ENCODE peak calls at places on chromosomes 7 and 10, in ten cellular contexts. One of them, this sample, is unnamed.

GRCh38 chr7:112452102-112452888 is 2.0 kb downstream of the IFRD1 start:
- DNase-seq in tibial nerve: peak
- DNase-seq in ovary: peak
- DNase-seq in HCT116: no peak
- DNase-seq in uterus: peak
- DNase-seq in GM12892: peak
- DNase-seq in GM12878: no peak
- DNase-seq in endothelial cell of umbilical vein: peak
- DNase-seq in erythroblast: peak
- DNase-seq in body of pancreas: peak
- DNase-seq in this sample: no peak

GRCh38 chr7:151432658-151433521 is 7.1 kb downstream of the CRYGN start:
- DNase-seq in tibial nerve: no peak
- DNase-seq in ovary: peak
- DNase-seq in HCT116: no peak
- DNase-seq in uterus: no peak
- DNase-seq in GM12892: peak
- DNase-seq in GM12878: peak
- DNase-seq in endothelial cell of umbilical vein: no peak
- DNase-seq in erythroblast: no peak
- DNase-seq in body of pancreas: no peak
- DNase-seq in this sample: no peak

GRCh38 chr10:75209325-75210192 is 1.0 kb upstream of the VDAC2 start:
- DNase-seq in tibial nerve: peak
- DNase-seq in ovary: peak
- DNase-seq in HCT116: no peak
- DNase-seq in uterus: peak
- DNase-seq in GM12892: peak
- DNase-seq in GM12878: peak
- DNase-seq in endothelial cell of umbilical vein: peak
- DNase-seq in erythroblast: peak
- DNase-seq in body of pancreas: peak
- DNase-seq in this sample: peak

GRCh38 chr10:106360870-106361269 is 803.6 kb downstream of the SORCS1 start:
- DNase-seq in tibial nerve: peak
- DNase-seq in ovary: no peak
- DNase-seq in HCT116: no peak
- DNase-seq in uterus: no peak
- DNase-seq in GM12892: no peak
- DNase-seq in GM12878: no peak
- DNase-seq in endothelial cell of umbilical vein: no peak
- DNase-seq in erythroblast: no peak
- DNase-seq in body of pancreas: no peak
- DNase-seq in this sample: no peak

GRCh38 chr10:105288613-105289012 is 647.5 kb downstream of the SORCS3 start:
- DNase-seq in tibial nerve: no peak
- DNase-seq in ovary: no peak
- DNase-seq in HCT116: no peak
- DNase-seq in uterus: no peak
- DNase-seq in GM12892: no peak
- DNase-seq in GM12878: no peak
- DNase-seq in endothelial cell of umbilical vein: no peak
- DNase-seq in erythroblast: no peak
- DNase-seq in body of pancreas: no peak
- DNase-seq in this sample: no peak

GRCh38 chr10:76278811-76279460 is 847.5 kb downstream of the LRMDA start:
- DNase-seq in tibial nerve: no peak
- DNase-seq in ovary: no peak
- DNase-seq in HCT116: no peak
- DNase-seq in uterus: no peak
- DNase-seq in GM12892: no peak
- DNase-seq in GM12878: no peak
- DNase-seq in endothelial cell of umbilical vein: no peak
- DNase-seq in erythroblast: no peak
- DNase-seq in body of pancreas: no peak
- DNase-seq in this sample: no peak

GRCh38 chr10:53899463-53899862 is 901.6 kb downstream of the PCDH15 start:
- DNase-seq in tibial nerve: no peak
- DNase-seq in ovary: no peak
- DNase-seq in HCT116: no peak
- DNase-seq in uterus: no peak
- DNase-seq in GM12892: no peak
- DNase-seq in GM12878: no peak
- DNase-seq in endothelial cell of umbilical vein: no peak
- DNase-seq in erythroblast: no peak
- DNase-seq in body of pancreas: no peak
- DNase-seq in this sample: no peak

GRCh38 chr10:24255907-24256306 is 47.0 kb downstream of the KIAA1217 start:
- DNase-seq in tibial nerve: no peak
- DNase-seq in ovary: peak
- DNase-seq in HCT116: no peak
- DNase-seq in uterus: no peak
- DNase-seq in GM12892: no peak
- DNase-seq in GM12878: no peak
- DNase-seq in endothelial cell of umbilical vein: no peak
- DNase-seq in erythroblast: no peak
- DNase-seq in body of pancreas: no peak
- DNase-seq in this sample: no peak

GRCh38 chr7:27166475-27167169 is 1.3 kb upstream of the HOXA9 start:
- DNase-seq in tibial nerve: no peak
- DNase-seq in ovary: no peak
- DNase-seq in HCT116: no peak
- DNase-seq in uterus: no peak
- DNase-seq in GM12892: no peak
- DNase-seq in GM12878: no peak
- DNase-seq in endothelial cell of umbilical vein: no peak
- DNase-seq in erythroblast: no peak
- DNase-seq in body of pancreas: no peak
- DNase-seq in this sample: no peak

GRCh38 chr7:27167170-27167505 is 1.8 kb upstream of the HOXA9 start:
- DNase-seq in tibial nerve: no peak
- DNase-seq in ovary: no peak
- DNase-seq in HCT116: no peak
- DNase-seq in uterus: no peak
- DNase-seq in GM12892: no peak
- DNase-seq in GM12878: no peak
- DNase-seq in endothelial cell of umbilical vein: no peak
- DNase-seq in erythroblast: no peak
- DNase-seq in body of pancreas: no peak
- DNase-seq in this sample: no peak

GRCh38 chr7:27164381-27165088 is 802 bp downstream of the HOXA9 start:
- DNase-seq in tibial nerve: no peak
- DNase-seq in ovary: no peak
- DNase-seq in HCT116: no peak
- DNase-seq in uterus: no peak
- DNase-seq in GM12892: no peak
- DNase-seq in GM12878: no peak
- DNase-seq in endothelial cell of umbilical vein: no peak
- DNase-seq in erythroblast: no peak
- DNase-seq in body of pancreas: no peak
- DNase-seq in this sample: no peak

GRCh38 chr7:27165089-27165654 is at the start of gene HOXA9:
- DNase-seq in tibial nerve: peak
- DNase-seq in ovary: no peak
- DNase-seq in HCT116: peak
- DNase-seq in uterus: peak
- DNase-seq in GM12892: no peak
- DNase-seq in GM12878: no peak
- DNase-seq in endothelial cell of umbilical vein: peak
- DNase-seq in erythroblast: peak
- DNase-seq in body of pancreas: peak
- DNase-seq in this sample: no peak

DNA sequence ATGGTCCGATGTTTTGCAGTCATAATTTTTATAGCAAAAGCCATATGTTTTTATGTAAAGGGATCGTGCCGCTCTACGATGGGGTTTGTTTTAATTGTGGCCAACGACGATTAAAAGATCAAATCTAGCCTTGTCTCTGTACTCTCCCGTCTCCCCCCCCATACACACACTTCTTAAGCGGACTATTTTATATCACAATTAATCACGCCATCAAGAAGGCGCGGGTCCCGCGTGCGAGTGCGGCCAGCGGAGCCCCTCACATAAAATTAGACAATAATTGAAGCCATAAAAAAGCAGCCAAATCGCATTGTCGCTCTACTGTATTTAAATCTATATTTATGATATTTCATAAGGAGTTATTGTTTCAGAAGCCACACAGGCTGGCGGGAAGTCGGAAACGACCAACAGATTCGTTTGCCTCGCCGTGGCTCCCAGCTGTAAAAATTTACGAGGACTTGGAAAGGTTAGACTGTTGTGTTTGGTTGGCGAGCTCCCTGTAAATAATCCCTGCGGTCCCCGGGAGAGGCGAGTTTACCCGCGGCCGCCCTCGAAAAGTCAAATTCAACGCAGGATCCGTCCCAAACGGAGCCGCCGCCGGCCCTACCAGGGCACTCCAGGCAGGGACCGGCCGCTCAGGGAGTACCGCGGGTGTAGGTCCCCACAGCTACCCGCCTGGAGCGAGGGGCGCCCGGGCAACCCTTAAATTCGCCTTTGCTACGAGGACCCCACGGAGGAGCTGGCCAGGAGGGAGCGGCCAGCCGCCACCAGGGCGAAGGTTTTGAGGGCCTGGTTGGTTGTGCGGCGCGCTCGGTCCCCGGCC is 528 bp upstream of the HOXA9 start:
- DNase-seq in tibial nerve: peak
- DNase-seq in ovary: no peak
- DNase-seq in HCT116: no peak
- DNase-seq in uterus: peak
- DNase-seq in GM12892: no peak
- DNase-seq in GM12878: no peak
- DNase-seq in endothelial cell of umbilical vein: no peak
- DNase-seq in erythroblast: no peak
- DNase-seq in body of pancreas: no peak
- DNase-seq in this sample: no peak
- TF ChIP-seq POLR2A in tibial nerve: no peak
- TF ChIP-seq POLR2A in ovary: no peak
- TF ChIP-seq POLR2A in HCT116: no peak
- TF ChIP-seq POLR2A in uterus: no peak
- TF ChIP-seq POLR2A in GM12892: no peak
- TF ChIP-seq POLR2A in GM12878: no peak
- TF ChIP-seq POLR2A in endothelial cell of umbilical vein: no peak
- TF ChIP-seq POLR2A in erythroblast: no peak
- TF ChIP-seq POLR2A in body of pancreas: no peak
- TF ChIP-seq POLR2A in this sample: no peak

GRCh38 chr10:78223088-78223487 is 189.4 kb downstream of the RPS24 start:
- DNase-seq in tibial nerve: no peak
- DNase-seq in ovary: no peak
- DNase-seq in HCT116: no peak
- DNase-seq in uterus: no peak
- DNase-seq in GM12892: no peak
- DNase-seq in GM12878: no peak
- DNase-seq in endothelial cell of umbilical vein: no peak
- DNase-seq in erythroblast: no peak
- DNase-seq in body of pancreas: no peak
- DNase-seq in this sample: no peak

GRCh38 chr10:78224602-78225001 is 190.9 kb downstream of the RPS24 start:
- DNase-seq in tibial nerve: no peak
- DNase-seq in ovary: no peak
- DNase-seq in HCT116: no peak
- DNase-seq in uterus: no peak
- DNase-seq in GM12892: no peak
- DNase-seq in GM12878: no peak
- DNase-seq in endothelial cell of umbilical vein: no peak
- DNase-seq in erythroblast: no peak
- DNase-seq in body of pancreas: no peak
- DNase-seq in this sample: peak

GRCh38 chr10:78222096-78222790 is 188.6 kb downstream of the RPS24 start:
- DNase-seq in tibial nerve: no peak
- DNase-seq in ovary: no peak
- DNase-seq in HCT116: no peak
- DNase-seq in uterus: no peak
- DNase-seq in GM12892: no peak
- DNase-seq in GM12878: no peak
- DNase-seq in endothelial cell of umbilical vein: no peak
- DNase-seq in erythroblast: no peak
- DNase-seq in body of pancreas: no peak
- DNase-seq in this sample: no peak

GRCh38 chr10:78218833-78219490 is 185.3 kb downstream of the RPS24 start:
- DNase-seq in tibial nerve: no peak
- DNase-seq in ovary: no peak
- DNase-seq in HCT116: no peak
- DNase-seq in uterus: no peak
- DNase-seq in GM12892: no peak
- DNase-seq in GM12878: no peak
- DNase-seq in endothelial cell of umbilical vein: no peak
- DNase-seq in erythroblast: no peak
- DNase-seq in body of pancreas: no peak
- DNase-seq in this sample: no peak

DNA sequence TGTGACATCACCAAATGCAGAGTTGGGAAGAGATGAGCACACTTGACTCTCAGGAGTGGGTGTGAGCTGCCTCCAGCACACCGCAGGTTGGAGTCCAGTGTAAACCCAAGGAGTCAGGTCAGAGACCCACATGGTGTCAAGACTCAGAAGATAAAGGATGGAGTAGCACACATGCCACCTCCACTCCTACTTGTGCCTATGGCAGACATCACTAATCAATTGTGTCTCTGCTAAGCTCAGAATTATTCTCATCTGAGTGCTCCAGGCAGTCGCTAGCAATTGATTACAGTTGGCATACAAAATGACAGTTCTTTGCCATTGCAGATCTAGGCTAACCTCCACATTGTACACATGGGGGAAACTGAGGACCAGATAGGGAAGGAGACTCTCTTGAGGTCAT is 187.1 kb downstream of the RPS24 start:
- DNase-seq in tibial nerve: no peak
- DNase-seq in ovary: no peak
- DNase-seq in HCT116: no peak
- DNase-seq in uterus: no peak
- DNase-seq in GM12892: no peak
- DNase-seq in GM12878: no peak
- DNase-seq in endothelial cell of umbilical vein: no peak
- DNase-seq in erythroblast: no peak
- DNase-seq in body of pancreas: no peak
- DNase-seq in this sample: no peak
- TF ChIP-seq POLR2A in tibial nerve: no peak
- TF ChIP-seq POLR2A in ovary: no peak
- TF ChIP-seq POLR2A in HCT116: no peak
- TF ChIP-seq POLR2A in uterus: no peak
- TF ChIP-seq POLR2A in GM12892: no peak
- TF ChIP-seq POLR2A in GM12878: no peak
- TF ChIP-seq POLR2A in endothelial cell of umbilical vein: no peak
- TF ChIP-seq POLR2A in erythroblast: no peak
- TF ChIP-seq POLR2A in body of pancreas: no peak
- TF ChIP-seq POLR2A in this sample: no peak

DNA sequence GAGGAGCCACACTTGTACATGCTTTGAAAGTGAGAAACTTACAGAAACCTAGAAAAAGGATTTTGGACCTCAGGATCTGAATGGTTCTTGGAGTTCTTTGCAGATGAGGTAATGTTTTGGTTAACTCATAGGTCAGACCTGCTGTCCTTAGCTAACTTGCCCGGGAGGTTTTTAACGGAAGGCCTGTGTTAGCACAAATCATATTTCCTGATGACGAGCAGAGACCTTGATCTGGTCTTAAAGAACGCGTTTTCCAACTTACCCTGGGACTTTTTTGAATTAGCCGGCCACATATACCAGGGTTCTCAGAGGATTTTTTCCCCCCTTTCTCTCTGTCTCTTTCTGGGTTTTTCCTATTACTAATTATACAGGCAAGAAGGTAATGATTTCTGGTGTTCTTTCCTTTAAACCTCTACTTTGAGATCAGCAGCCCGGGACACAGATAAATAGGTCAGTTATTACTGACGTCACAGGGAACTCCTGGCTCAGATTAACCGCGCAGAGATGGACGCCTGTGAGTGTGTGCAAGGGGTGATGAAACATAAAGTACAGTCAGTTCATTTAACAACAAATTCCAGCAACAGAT is 101.8 kb upstream of the KLF6 start:
- DNase-seq in tibial nerve: peak
- DNase-seq in ovary: peak
- DNase-seq in HCT116: no peak
- DNase-seq in uterus: peak
- DNase-seq in GM12892: no peak
- DNase-seq in GM12878: no peak
- DNase-seq in endothelial cell of umbilical vein: peak
- DNase-seq in erythroblast: no peak
- DNase-seq in body of pancreas: peak
- DNase-seq in this sample: no peak
- TF ChIP-seq POLR2A in tibial nerve: no peak
- TF ChIP-seq POLR2A in ovary: no peak
- TF ChIP-seq POLR2A in HCT116: no peak
- TF ChIP-seq POLR2A in uterus: no peak
- TF ChIP-seq POLR2A in GM12892: no peak
- TF ChIP-seq POLR2A in GM12878: no peak
- TF ChIP-seq POLR2A in endothelial cell of umbilical vein: peak
- TF ChIP-seq POLR2A in erythroblast: no peak
- TF ChIP-seq POLR2A in body of pancreas: no peak
- TF ChIP-seq POLR2A in this sample: no peak

GRCh38 chr7:24573008-24573553 is at the start of gene PALS2:
- DNase-seq in tibial nerve: peak
- DNase-seq in ovary: peak
- DNase-seq in HCT116: peak
- DNase-seq in uterus: peak
- DNase-seq in GM12892: peak
- DNase-seq in GM12878: no peak
- DNase-seq in endothelial cell of umbilical vein: peak
- DNase-seq in erythroblast: peak
- DNase-seq in body of pancreas: peak
- DNase-seq in this sample: peak
- TF ChIP-seq POLR2A in tibial nerve: peak
- TF ChIP-seq POLR2A in ovary: peak
- TF ChIP-seq POLR2A in HCT116: peak
- TF ChIP-seq POLR2A in uterus: peak
- TF ChIP-seq POLR2A in GM12892: peak
- TF ChIP-seq POLR2A in GM12878: peak
- TF ChIP-seq POLR2A in endothelial cell of umbilical vein: no peak
- TF ChIP-seq POLR2A in erythroblast: no peak
- TF ChIP-seq POLR2A in body of pancreas: peak
- TF ChIP-seq POLR2A in this sample: peak

This sample was measured in H54.